ENCODE peak calls at places on chromosomes 4 and X, in eight cellular contexts. I is T-helper 9 cell; U is GM20000; T is activated CD8-positive, alpha-beta memory T cell treated with anti-CD3 and anti-CD28 coated beads for 48 hours; C is ACHN; V is NCI-H187 treated with DMSO at 0.1 percent for 48 hours; A is anterior cingulate cortex; R is NCI-H2029 treated with DMSO at 0.1 percent for 48 hours. L is an unnamed sample.

GRCh38 chr4:71338846-71339593 is at the start of gene SLC4A4:
- DNase-seq in I (no peak), U (peak; percentile 74), T (no peak), C (peak; percentile 94), V (no peak), A (no peak), R (no peak), L (no peak)

GRCh38 chrX:73562458-73562857 is 539 bp upstream of the CHIC1 start:
- DNase-seq in I (no peak), U (no peak), T (no peak), C (no peak), V (no peak), A (no peak), R (no peak), L (no peak)

GRCh38 chrX:23493941-23494374 is 159.3 kb downstream of the PTCHD1 start:
- DNase-seq in I (no peak), U (no peak), T (no peak), C (peak; percentile 12), V (no peak), A (no peak), R (no peak), L (no peak)

GRCh38 chr4:98688416-98689290 is 30.2 kb upstream of the TSPAN5 start:
- DNase-seq in I (no peak), U (no peak), T (no peak), C (peak; percentile 3), V (no peak), A (no peak), R (no peak), L (no peak)

GRCh38 chrX:54721424-54721823 is 76.6 kb downstream of the ITIH6 start:
- DNase-seq in I (no peak), U (no peak), T (no peak), C (peak; percentile 64), V (no peak), A (no peak), R (no peak), L (no peak)

GRCh38 chr4:9867746-9868425 is 86.5 kb downstream of the DRD5 start:
- DNase-seq in I (no peak), U (no peak), T (no peak), C (no peak), V (no peak), A (no peak), R (peak; percentile 74), L (no peak)

GRCh38 chrX:129980540-129981206 is 1.8 kb upstream of the BCORL1 start:
- DNase-seq in I (peak; percentile 26), U (peak; percentile 71), T (no peak), C (peak; percentile 37), V (no peak), A (no peak), R (no peak), L (no peak)

GRCh38 chr4:4860803-4861591 is 1.5 kb downstream of the MSX1 start:
- DNase-seq in I (no peak), U (peak; percentile 61), T (no peak), C (peak; percentile 34), V (no peak), A (no peak), R (no peak), L (no peak)

GRCh38 chr4:164009435-164009834 is 514.9 kb downstream of the TMA16 start:
- DNase-seq in I (no peak), U (no peak), T (no peak), C (no peak), V (no peak), A (no peak), R (no peak), L (no peak)

GRCh38 chr4:38621004-38621684 is 42.9 kb upstream of the KLF3 start:
- DNase-seq in I (no peak), U (no peak), T (no peak), C (no peak), V (peak; percentile 48), A (no peak), R (peak; percentile 64), L (no peak)

GRCh38 chr4:154485127-154485773 is 6.3 kb downstream of the DCHS2 start:
- DNase-seq in I (no peak), U (peak; percentile 56), T (no peak), C (no peak), V (no peak), A (no peak), R (no peak), L (no peak)

GRCh38 chr4:119536572-119537528 is 91.8 kb downstream of the PDE5A start:
- DNase-seq in I (no peak), U (no peak), T (no peak), C (no peak), V (no peak), A (no peak), R (no peak), L (no peak)

GRCh38 chr4:107937040-107937439 is 5.7 kb downstream of the CYP2U1 start:
- DNase-seq in I (no peak), U (peak; percentile 30), T (no peak), C (no peak), V (no peak), A (no peak), R (no peak), L (no peak)

GRCh38 chrX:84219551-84219950 is 31.6 kb upstream of the RPS6KA6 start:
- DNase-seq in I (no peak), U (no peak), T (no peak), C (no peak), V (no peak), A (no peak), R (no peak), L (no peak)

GRCh38 chr4:15420642-15421041 is 7.2 kb upstream of the C1QTNF7 start:
- DNase-seq in I (no peak), U (no peak), T (no peak), C (no peak), V (no peak), A (peak; percentile 41), R (no peak), L (no peak)

GRCh38 chr4:77669911-77670590 is 64.4 kb downstream of the CXCL13 start:
- DNase-seq in I (no peak), U (no peak), T (no peak), C (no peak), V (no peak), A (no peak), R (peak; percentile 94), L (no peak)

GRCh38 chr4:5037553-5038551 is 13.4 kb upstream of the STK32B start:
- DNase-seq in I (no peak), U (no peak), T (no peak), C (peak; percentile 95), V (no peak), A (no peak), R (no peak), L (no peak)

GRCh38 chr4:73740353-73740778 is at the start of gene CXCL8:
- DNase-seq in I (no peak), U (no peak), T (no peak), C (peak; percentile 78), V (no peak), A (no peak), R (peak; percentile 61), L (no peak)

GRCh38 chrX:149950681-149951080 is 12.4 kb upstream of the EOLA2 start:
- DNase-seq in I (no peak), U (peak; percentile 3), T (no peak), C (peak; percentile 23), V (no peak), A (no peak), R (no peak), L (no peak)

GRCh38 chrX:8783100-8784098 is 17.8 kb downstream of the FAM9A start:
- DNase-seq in I (peak; percentile 19), U (peak; percentile 50), T (peak; percentile 4), C (no peak), V (no peak), A (no peak), R (peak; percentile 7), L (no peak)

GRCh38 chr4:79294064-79294463 is 31.8 kb downstream of the NAA11 start:
- DNase-seq in I (no peak), U (no peak), T (no peak), C (no peak), V (no peak), A (no peak), R (no peak), L (no peak)

GRCh38 chrX:111511477-111511876 is at the start of gene SERTM2:
- DNase-seq in I (no peak), U (peak; percentile 1), T (no peak), C (peak; percentile 43), V (no peak), A (no peak), R (no peak), L (no peak)

GRCh38 chr4:143251781-143252180 is 67.1 kb downstream of the USP38 start:
- DNase-seq in I (no peak), U (no peak), T (no peak), C (no peak), V (no peak), A (no peak), R (no peak), L (no peak)

GRCh38 chr4:144910753-144911152 is 187.2 kb downstream of the ANAPC10 start:
- DNase-seq in I (no peak), U (no peak), T (no peak), C (no peak), V (no peak), A (no peak), R (no peak), L (no peak)